ENCODE peak calls at places on chromosomes 7 and 10, in eight cellular contexts. One of them, this sample, is unnamed.

GRCh38 chr7:150927157-150927953 is 50.8 kb downstream of the KCNH2 start:
- DNase-seq in pancreas: no peak
- DNase-seq in type B pancreatic cell: no peak
- DNase-seq in fibroblast of the aortic adventitia: no peak
- DNase-seq in adrenal gland: no peak
- DNase-seq in HFFc6: no peak
- DNase-seq in GM20000: no peak
- DNase-seq in nephron progenitor cell: no peak
- DNase-seq in this sample: no peak

GRCh38 chr7:107029061-107029763 is 15.3 kb upstream of the PRKAR2B start:
- DNase-seq in pancreas: no peak
- DNase-seq in type B pancreatic cell: no peak
- DNase-seq in fibroblast of the aortic adventitia: no peak
- DNase-seq in adrenal gland: no peak
- DNase-seq in HFFc6: no peak
- DNase-seq in GM20000: no peak
- DNase-seq in nephron progenitor cell: no peak
- DNase-seq in this sample: no peak

GRCh38 chr7:102152672-102153585 is 133.7 kb upstream of the SH2B2 start:
- DNase-seq in pancreas: no peak
- DNase-seq in type B pancreatic cell: no peak
- DNase-seq in fibroblast of the aortic adventitia: peak; percentile 41
- DNase-seq in adrenal gland: no peak
- DNase-seq in HFFc6: no peak
- DNase-seq in GM20000: no peak
- DNase-seq in nephron progenitor cell: no peak
- DNase-seq in this sample: no peak

GRCh38 chr7:2956076-2956475 is 87.6 kb downstream of the CARD11 start:
- DNase-seq in pancreas: no peak
- DNase-seq in type B pancreatic cell: no peak
- DNase-seq in fibroblast of the aortic adventitia: no peak
- DNase-seq in adrenal gland: no peak
- DNase-seq in HFFc6: no peak
- DNase-seq in GM20000: no peak
- DNase-seq in nephron progenitor cell: no peak
- DNase-seq in this sample: no peak

GRCh38 chr7:151248191-151249033 is at the start of gene SMARCD3:
- DNase-seq in pancreas: peak; percentile 74
- DNase-seq in type B pancreatic cell: peak; percentile 85
- DNase-seq in fibroblast of the aortic adventitia: peak; percentile 65
- DNase-seq in adrenal gland: peak; percentile 75
- DNase-seq in HFFc6: peak; percentile 17
- DNase-seq in GM20000: peak; percentile 60
- DNase-seq in nephron progenitor cell: peak; percentile 85
- DNase-seq in this sample: no peak

GRCh38 chr10:101001225-101002035 is 1.8 kb downstream of the LZTS2 start:
- DNase-seq in pancreas: peak; percentile 58
- DNase-seq in type B pancreatic cell: no peak
- DNase-seq in fibroblast of the aortic adventitia: peak; percentile 89
- DNase-seq in adrenal gland: peak; percentile 96
- DNase-seq in HFFc6: peak; percentile 91
- DNase-seq in GM20000: no peak
- DNase-seq in nephron progenitor cell: peak; percentile 42
- DNase-seq in this sample: no peak

GRCh38 chr10:21031232-21031790 is 134.2 kb upstream of the NEBL start:
- DNase-seq in pancreas: no peak
- DNase-seq in type B pancreatic cell: no peak
- DNase-seq in fibroblast of the aortic adventitia: no peak
- DNase-seq in adrenal gland: no peak
- DNase-seq in HFFc6: no peak
- DNase-seq in GM20000: no peak
- DNase-seq in nephron progenitor cell: no peak
- DNase-seq in this sample: no peak

GRCh38 chr7:109763611-109764010 is 1193.9 kb downstream of the DNAJB9 start:
- DNase-seq in pancreas: no peak
- DNase-seq in type B pancreatic cell: no peak
- DNase-seq in fibroblast of the aortic adventitia: no peak
- DNase-seq in adrenal gland: no peak
- DNase-seq in HFFc6: no peak
- DNase-seq in GM20000: no peak
- DNase-seq in nephron progenitor cell: no peak
- DNase-seq in this sample: no peak

GRCh38 chr10:89389254-89389653 is 3.2 kb upstream of the IFIT1 start:
- DNase-seq in pancreas: no peak
- DNase-seq in type B pancreatic cell: no peak
- DNase-seq in fibroblast of the aortic adventitia: peak; percentile 70
- DNase-seq in adrenal gland: no peak
- DNase-seq in HFFc6: peak; percentile 35
- DNase-seq in GM20000: peak; percentile 11
- DNase-seq in nephron progenitor cell: no peak
- DNase-seq in this sample: peak; percentile 25

GRCh38 chr7:41084381-41084780 is 618.5 kb downstream of the INHBA start:
- DNase-seq in pancreas: no peak
- DNase-seq in type B pancreatic cell: no peak
- DNase-seq in fibroblast of the aortic adventitia: no peak
- DNase-seq in adrenal gland: no peak
- DNase-seq in HFFc6: no peak
- DNase-seq in GM20000: no peak
- DNase-seq in nephron progenitor cell: no peak
- DNase-seq in this sample: no peak

GRCh38 chr10:43082087-43082486 is 5.2 kb downstream of the RET start:
- DNase-seq in pancreas: peak; percentile 75
- DNase-seq in type B pancreatic cell: no peak
- DNase-seq in fibroblast of the aortic adventitia: no peak
- DNase-seq in adrenal gland: no peak
- DNase-seq in HFFc6: no peak
- DNase-seq in GM20000: no peak
- DNase-seq in nephron progenitor cell: no peak
- DNase-seq in this sample: no peak

GRCh38 chr7:27519801-27520200 is 142.9 kb downstream of the HIBADH start:
- DNase-seq in pancreas: no peak
- DNase-seq in type B pancreatic cell: no peak
- DNase-seq in fibroblast of the aortic adventitia: no peak
- DNase-seq in adrenal gland: no peak
- DNase-seq in HFFc6: no peak
- DNase-seq in GM20000: no peak
- DNase-seq in nephron progenitor cell: peak; percentile 54
- DNase-seq in this sample: no peak

GRCh38 chr10:21372651-21373410 is 152.7 kb downstream of the SKIDA1 start:
- DNase-seq in pancreas: no peak
- DNase-seq in type B pancreatic cell: no peak
- DNase-seq in fibroblast of the aortic adventitia: peak; percentile 97
- DNase-seq in adrenal gland: peak; percentile 58
- DNase-seq in HFFc6: peak; percentile 89
- DNase-seq in GM20000: no peak
- DNase-seq in nephron progenitor cell: no peak
- DNase-seq in this sample: peak; percentile 43

GRCh38 chr10:26448706-26449435 is 10.7 kb downstream of the APBB1IP start:
- DNase-seq in pancreas: no peak
- DNase-seq in type B pancreatic cell: no peak
- DNase-seq in fibroblast of the aortic adventitia: no peak
- DNase-seq in adrenal gland: no peak
- DNase-seq in HFFc6: no peak
- DNase-seq in GM20000: peak; percentile 70
- DNase-seq in nephron progenitor cell: no peak
- DNase-seq in this sample: peak; percentile 57

GRCh38 chr7:131574741-131575140 is 18.3 kb upstream of the PODXL start:
- DNase-seq in pancreas: no peak
- DNase-seq in type B pancreatic cell: no peak
- DNase-seq in fibroblast of the aortic adventitia: peak; percentile 39
- DNase-seq in adrenal gland: no peak
- DNase-seq in HFFc6: peak; percentile 51
- DNase-seq in GM20000: no peak
- DNase-seq in nephron progenitor cell: no peak
- DNase-seq in this sample: no peak

GRCh38 chr10:88735661-88736060 is 24.2 kb upstream of the LIPN start:
- DNase-seq in pancreas: no peak
- DNase-seq in type B pancreatic cell: no peak
- DNase-seq in fibroblast of the aortic adventitia: peak; percentile 34
- DNase-seq in adrenal gland: no peak
- DNase-seq in HFFc6: peak; percentile 12
- DNase-seq in GM20000: no peak
- DNase-seq in nephron progenitor cell: no peak
- DNase-seq in this sample: no peak

GRCh38 chr7:124497209-124497608 is 268.4 kb downstream of the GPR37 start:
- DNase-seq in pancreas: no peak
- DNase-seq in type B pancreatic cell: no peak
- DNase-seq in fibroblast of the aortic adventitia: no peak
- DNase-seq in adrenal gland: no peak
- DNase-seq in HFFc6: no peak
- DNase-seq in GM20000: no peak
- DNase-seq in nephron progenitor cell: no peak
- DNase-seq in this sample: no peak

GRCh38 chr7:6359021-6359420 is 86.6 kb upstream of the CYTH3 start:
- DNase-seq in pancreas: no peak
- DNase-seq in type B pancreatic cell: no peak
- DNase-seq in fibroblast of the aortic adventitia: no peak
- DNase-seq in adrenal gland: no peak
- DNase-seq in HFFc6: no peak
- DNase-seq in GM20000: no peak
- DNase-seq in nephron progenitor cell: no peak
- DNase-seq in this sample: no peak

GRCh38 chr7:64541438-64542359 is 21.2 kb downstream of the ZNF680 start:
- DNase-seq in pancreas: no peak
- DNase-seq in type B pancreatic cell: no peak
- DNase-seq in fibroblast of the aortic adventitia: peak; percentile 35
- DNase-seq in adrenal gland: peak; percentile 79
- DNase-seq in HFFc6: peak; percentile 80
- DNase-seq in GM20000: no peak
- DNase-seq in nephron progenitor cell: no peak
- DNase-seq in this sample: no peak

GRCh38 chr10:1754506-1755177 is 17.3 kb upstream of the ADARB2 start:
- DNase-seq in pancreas: peak; percentile 15
- DNase-seq in type B pancreatic cell: no peak
- DNase-seq in fibroblast of the aortic adventitia: no peak
- DNase-seq in adrenal gland: no peak
- DNase-seq in HFFc6: no peak
- DNase-seq in GM20000: no peak
- DNase-seq in nephron progenitor cell: peak; percentile 22
- DNase-seq in this sample: no peak

GRCh38 chr7:24899905-24900304 is 80.1 kb downstream of the OSBPL3 start:
- DNase-seq in pancreas: no peak
- DNase-seq in type B pancreatic cell: no peak
- DNase-seq in fibroblast of the aortic adventitia: no peak
- DNase-seq in adrenal gland: no peak
- DNase-seq in HFFc6: no peak
- DNase-seq in GM20000: no peak
- DNase-seq in nephron progenitor cell: no peak
- DNase-seq in this sample: peak; percentile 26
- TF ChIP-seq CTCF in pancreas: no peak
- TF ChIP-seq CTCF in type B pancreatic cell: no peak
- TF ChIP-seq CTCF in fibroblast of the aortic adventitia: no peak
- TF ChIP-seq CTCF in adrenal gland: no peak
- TF ChIP-seq CTCF in HFFc6: no peak
- TF ChIP-seq CTCF in GM20000: no peak
- TF ChIP-seq CTCF in nephron progenitor cell: no peak
- TF ChIP-seq CTCF in this sample: no peak

GRCh38 chr7:36650313-36650712 is 74.0 kb downstream of the AOAH start:
- DNase-seq in pancreas: no peak
- DNase-seq in type B pancreatic cell: no peak
- DNase-seq in fibroblast of the aortic adventitia: no peak
- DNase-seq in adrenal gland: no peak
- DNase-seq in HFFc6: no peak
- DNase-seq in GM20000: no peak
- DNase-seq in nephron progenitor cell: no peak
- DNase-seq in this sample: no peak
- TF ChIP-seq CTCF in pancreas: no peak
- TF ChIP-seq CTCF in type B pancreatic cell: no peak
- TF ChIP-seq CTCF in fibroblast of the aortic adventitia: no peak
- TF ChIP-seq CTCF in adrenal gland: no peak
- TF ChIP-seq CTCF in HFFc6: no peak
- TF ChIP-seq CTCF in GM20000: no peak
- TF ChIP-seq CTCF in nephron progenitor cell: no peak
- TF ChIP-seq CTCF in this sample: no peak

DNA sequence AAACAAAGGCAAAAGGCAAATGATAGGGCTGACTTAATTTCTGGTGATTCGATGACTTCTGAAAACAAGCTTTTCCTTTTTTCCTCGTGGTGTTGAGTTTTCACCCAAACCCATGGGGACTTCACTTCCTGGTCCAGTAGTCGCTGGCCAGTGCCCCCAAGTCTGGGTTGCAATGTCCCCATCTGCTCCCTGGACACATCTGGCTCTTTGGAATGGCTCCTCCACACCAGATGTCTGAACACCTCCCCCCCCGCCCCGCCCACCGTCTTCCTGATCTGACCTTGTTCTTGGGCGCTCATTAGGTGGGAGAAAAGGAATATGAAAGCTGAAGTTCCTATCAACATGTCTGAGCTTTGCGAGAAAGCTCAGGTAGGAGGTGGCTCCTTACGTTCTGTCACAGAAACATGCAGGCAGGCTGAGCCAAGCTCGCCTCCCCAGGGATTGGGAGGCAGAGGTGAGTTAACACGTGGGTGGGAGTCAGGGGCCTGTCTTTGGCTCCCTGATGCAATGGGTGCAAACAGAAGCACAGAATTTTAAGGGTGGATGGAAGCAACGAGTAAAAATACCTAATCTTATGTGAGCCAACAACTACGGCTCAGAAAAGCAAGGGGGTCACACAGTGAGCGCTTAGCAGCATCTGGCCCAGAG is 121.1 kb downstream of the NEURL1 start:
- DNase-seq in pancreas: no peak
- DNase-seq in type B pancreatic cell: no peak
- DNase-seq in fibroblast of the aortic adventitia: no peak
- DNase-seq in adrenal gland: no peak
- DNase-seq in HFFc6: no peak
- DNase-seq in GM20000: no peak
- DNase-seq in nephron progenitor cell: no peak
- DNase-seq in this sample: no peak
- TF ChIP-seq CTCF in pancreas: no peak
- TF ChIP-seq CTCF in type B pancreatic cell: no peak
- TF ChIP-seq CTCF in fibroblast of the aortic adventitia: no peak
- TF ChIP-seq CTCF in adrenal gland: no peak
- TF ChIP-seq CTCF in HFFc6: no peak
- TF ChIP-seq CTCF in GM20000: no peak
- TF ChIP-seq CTCF in nephron progenitor cell: no peak
- TF ChIP-seq CTCF in this sample: no peak

DNA sequence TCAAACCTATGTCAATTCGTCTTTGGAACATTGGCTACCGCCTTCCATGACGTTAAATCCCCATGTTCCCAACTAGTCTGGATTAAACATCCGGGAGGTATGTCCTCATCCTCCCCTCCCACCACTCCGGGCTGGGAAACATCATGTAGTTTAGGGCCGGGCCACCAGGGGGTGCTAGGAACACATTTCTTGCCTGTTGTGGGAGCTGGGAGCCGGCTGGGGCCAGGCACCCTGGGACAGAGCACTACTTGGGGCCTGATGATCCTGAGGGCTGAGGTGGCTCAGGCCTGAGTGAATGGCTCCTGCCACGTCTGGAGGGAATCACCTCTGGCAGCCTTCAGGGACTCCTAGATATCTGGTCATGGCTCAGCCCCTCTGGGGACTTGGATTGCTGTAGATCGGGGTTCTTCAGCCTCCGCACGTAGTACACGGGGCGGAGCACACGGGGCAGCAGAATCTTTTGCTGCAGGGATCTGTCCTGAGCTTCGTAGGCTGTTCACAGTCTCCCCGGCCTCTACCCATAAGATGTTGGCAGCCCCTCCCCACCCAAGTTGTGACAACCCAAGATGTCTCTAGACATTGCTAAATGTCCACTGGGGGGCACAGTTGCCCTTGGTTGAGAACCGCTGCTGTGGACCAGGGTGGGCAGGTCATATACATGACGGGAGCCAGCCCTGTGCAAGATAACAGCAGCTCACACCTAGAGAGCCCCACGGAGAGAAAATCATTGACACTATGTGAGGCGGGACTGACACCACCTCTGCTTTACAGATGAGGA is 141.2 kb upstream of the ZNF716 start:
- DNase-seq in pancreas: no peak
- DNase-seq in type B pancreatic cell: no peak
- DNase-seq in fibroblast of the aortic adventitia: no peak
- DNase-seq in adrenal gland: peak; percentile 64
- DNase-seq in HFFc6: no peak
- DNase-seq in GM20000: no peak
- DNase-seq in nephron progenitor cell: no peak
- DNase-seq in this sample: no peak
- TF ChIP-seq CTCF in pancreas: no peak
- TF ChIP-seq CTCF in type B pancreatic cell: peak; percentile 25
- TF ChIP-seq CTCF in fibroblast of the aortic adventitia: no peak
- TF ChIP-seq CTCF in adrenal gland: peak; percentile 30
- TF ChIP-seq CTCF in HFFc6: peak; percentile 36
- TF ChIP-seq CTCF in GM20000: no peak
- TF ChIP-seq CTCF in nephron progenitor cell: no peak
- TF ChIP-seq CTCF in this sample: no peak

This sample was measured in GM10248.